ENCODE peak calls at places on chromosomes 11 and 22, in seven cellular contexts. P is left ventricle myocardium inferior, R is C1 segment of cervical spinal cord, G is Kasumi-1, E is COR-L47, Y is NCI-H460, J is iris pigment epithelial cell. H is an unnamed sample.

GRCh38 chr11:108223449-108224149 is 732 bp downstream of the ATM start:
- DNase-seq in P (no peak), R (peak), G (peak), E (no peak), Y (no peak), J (peak), H (no peak)

GRCh38 chr11:105900515-105901035 is 121.5 kb downstream of the MSANTD4 start:
- DNase-seq in P (no peak), R (no peak), G (no peak), E (no peak), Y (no peak), J (no peak), H (no peak)

GRCh38 chr11:18277560-18278271 is 11.7 kb downstream of the SAA1 start:
- DNase-seq in P (no peak), R (peak), G (no peak), E (no peak), Y (no peak), J (peak), H (no peak)

GRCh38 chr11:112613051-112613972 is 347.9 kb upstream of the NCAM1 start:
- DNase-seq in P (no peak), R (no peak), G (no peak), E (no peak), Y (no peak), J (peak), H (no peak)

GRCh38 chr11:66159585-66159984 is 89.5 kb downstream of the PACS1 start:
- DNase-seq in P (no peak), R (no peak), G (no peak), E (peak), Y (no peak), J (no peak), H (no peak)

GRCh38 chr22:45553333-45554039 is 50.8 kb downstream of the FBLN1 start:
- DNase-seq in P (peak), R (peak), G (peak), E (peak), Y (peak), J (peak), H (peak)

GRCh38 chr11:116692318-116693106 is 80.3 kb downstream of the BUD13 start:
- DNase-seq in P (no peak), R (no peak), G (no peak), E (no peak), Y (no peak), J (no peak), H (no peak)

GRCh38 chr22:40204331-40205116 is 26.8 kb downstream of the TNRC6B start:
- DNase-seq in P (peak), R (no peak), G (no peak), E (no peak), Y (peak), J (peak), H (no peak)

GRCh38 chr22:42340695-42341383 is 70.4 kb upstream of the TCF20 start:
- DNase-seq in P (no peak), R (no peak), G (no peak), E (peak), Y (no peak), J (no peak), H (no peak)

GRCh38 chr22:49433044-49433443 is 394.6 kb downstream of the BRD1 start:
- DNase-seq in P (no peak), R (no peak), G (no peak), E (no peak), Y (no peak), J (no peak), H (no peak)

GRCh38 chr22:38397189-38398097 is 57.6 kb downstream of the KCNJ4 start:
- DNase-seq in P (peak), R (peak), G (peak), E (no peak), Y (no peak), J (peak), H (peak)

GRCh38 chr22:16922076-16922475 is 85.9 kb downstream of the GAB4 start:
- DNase-seq in P (no peak), R (no peak), G (no peak), E (no peak), Y (no peak), J (no peak), H (no peak)

GRCh38 chr11:17542249-17542648 is 2.0 kb downstream of the USH1C start:
- DNase-seq in P (peak), R (no peak), G (no peak), E (no peak), Y (no peak), J (no peak), H (peak)

GRCh38 chr22:39103431-39103830 is 6.4 kb downstream of the APOBEC3H start:
- DNase-seq in P (no peak), R (no peak), G (no peak), E (no peak), Y (no peak), J (no peak), H (no peak)

GRCh38 chr22:44541671-44542319 is 43.8 kb upstream of the RTL6 start:
- DNase-seq in P (no peak), R (no peak), G (no peak), E (no peak), Y (no peak), J (no peak), H (no peak)

GRCh38 chr11:45590743-45591142 is 74.7 kb downstream of the CHST1 start:
- DNase-seq in P (no peak), R (peak), G (no peak), E (peak), Y (no peak), J (no peak), H (no peak)

GRCh38 chr11:1077033-1077416 is 2.4 kb downstream of the MUC2 start:
- DNase-seq in P (no peak), R (no peak), G (no peak), E (no peak), Y (no peak), J (no peak), H (no peak)

GRCh38 chr11:35363246-35364100 is 55.9 kb downstream of the SLC1A2 start:
- DNase-seq in P (no peak), R (no peak), G (no peak), E (no peak), Y (no peak), J (no peak), H (no peak)

GRCh38 chr22:47411006-47411405 is 648.6 kb downstream of the TBC1D22A start:
- DNase-seq in P (no peak), R (no peak), G (no peak), E (no peak), Y (no peak), J (no peak), H (no peak)

GRCh38 chr22:25114369-25115362 is 85.0 kb upstream of the CRYBB3 start:
- DNase-seq in P (no peak), R (no peak), G (no peak), E (no peak), Y (no peak), J (no peak), H (peak)

GRCh38 chr11:3227568-3228444 is 4.4 kb downstream of the MRGPRE start:
- DNase-seq in P (no peak), R (no peak), G (peak), E (no peak), Y (no peak), J (no peak), H (no peak)

GRCh38 chr11:119309953-119310681 is 6.8 kb downstream of the MCAM start:
- DNase-seq in P (no peak), R (no peak), G (no peak), E (no peak), Y (no peak), J (no peak), H (no peak)

GRCh38 chr11:13955971-13956421 is 6.5 kb upstream of the SPON1 start:
- DNase-seq in P (peak), R (peak), G (peak), E (peak), Y (peak), J (peak), H (peak)

GRCh38 chr11:134440851-134441645 is 29.0 kb upstream of the B3GAT1 start:
- DNase-seq in P (no peak), R (no peak), G (no peak), E (no peak), Y (no peak), J (no peak), H (no peak)

GRCh38 chr11:114610550-114610949 is 15.0 kb upstream of the NXPE4 start:
- DNase-seq in P (no peak), R (no peak), G (no peak), E (no peak), Y (no peak), J (no peak), H (no peak)

GRCh38 chr11:83070044-83070877 is 1.4 kb downstream of the RAB30 start:
- DNase-seq in P (no peak), R (no peak), G (no peak), E (no peak), Y (peak), J (peak), H (no peak)

GRCh38 chr11:9015677-9016076 is 11.9 kb upstream of the NRIP3 start:
- DNase-seq in P (peak), R (peak), G (peak), E (peak), Y (peak), J (peak), H (no peak)

GRCh38 chr11:13880719-13881118 is 81.8 kb upstream of the SPON1 start:
- DNase-seq in P (no peak), R (no peak), G (no peak), E (no peak), Y (no peak), J (no peak), H (no peak)

GRCh38 chr11:131025020-131025419 is 108.7 kb upstream of the SNX19 start:
- DNase-seq in P (no peak), R (no peak), G (no peak), E (peak), Y (peak), J (peak), H (no peak)

GRCh38 chr11:45725776-45726606 is 60.6 kb upstream of the CHST1 start:
- DNase-seq in P (no peak), R (no peak), G (no peak), E (no peak), Y (no peak), J (no peak), H (no peak)

GRCh38 chr11:76419896-76420295 is 24.9 kb upstream of the EMSY start:
- DNase-seq in P (no peak), R (no peak), G (peak), E (no peak), Y (no peak), J (peak), H (no peak)

H was measured in mucosa of descending colon.